ENCODE peak calls at places on chromosomes 1 and 21, in nine cellular contexts. X, I, E, S, U, M, H, J and A are unnamed samples.

GRCh38 chr1:31218705-31219104 is 21.0 kb downstream of the NKAIN1 start:
- DNase-seq in M (no peak), X (no peak), U (no peak), J (no peak), I (no peak), H (no peak), S (no peak), E (no peak), A (no peak)

GRCh38 chr1:19342894-19343616 is 30.9 kb downstream of the SLC66A1 start:
- DNase-seq in M (no peak), U (no peak), S (no peak), X (no peak), H (no peak), E (no peak), J (no peak), I (no peak), A (no peak)

GRCh38 chr1:86778510-86779218 is 74.3 kb downstream of the SH3GLB1 start:
- DNase-seq in H (no peak), I (no peak), J (no peak), X (peak; percentile 62), E (peak; percentile 27), M (no peak), S (no peak), U (no peak), A (no peak)

GRCh38 chr1:40064797-40065492 is 24.4 kb downstream of the CAP1 start:
- DNase-seq in S (peak; percentile 25), J (peak; percentile 65), U (no peak), E (no peak), H (no peak), M (no peak), X (no peak), I (peak; percentile 73), A (peak; percentile 64)

GRCh38 chr1:32769524-32770220 is 47.5 kb downstream of the YARS1 start:
- DNase-seq in H (no peak), J (no peak), M (peak; percentile 62), S (no peak), U (no peak), E (peak; percentile 88), X (peak; percentile 65), I (no peak), A (no peak)

GRCh38 chr1:247895976-247896375 is 589 bp downstream of the OR2W3 start:
- DNase-seq in M (no peak), H (no peak), X (no peak), E (no peak), I (no peak), J (no peak), U (no peak), S (no peak), A (no peak)

GRCh38 chr1:107795471-107795870 is 169.5 kb downstream of the VAV3 start:
- DNase-seq in J (no peak), U (no peak), I (no peak), S (no peak), E (no peak), M (no peak), X (no peak), H (no peak), A (no peak)

GRCh38 chr1:201775380-201775779 is 53.6 kb upstream of the IPO9 start:
- DNase-seq in M (no peak), J (no peak), E (no peak), S (no peak), H (no peak), I (no peak), U (no peak), X (no peak), A (no peak)

GRCh38 chr21:15415541-15416261 is 314.1 kb upstream of the USP25 start:
- DNase-seq in I (no peak), J (no peak), H (no peak), E (peak; percentile 43), U (peak; percentile 49), M (no peak), S (no peak), X (no peak), A (no peak)

GRCh38 chr1:50959303-50959912 is 659 bp downstream of the FAF1 start:
- DNase-seq in M (no peak), X (peak; percentile 42), U (peak; percentile 53), H (peak; percentile 49), I (peak; percentile 18), J (peak; percentile 24), E (peak; percentile 54), S (peak; percentile 35), A (peak; percentile 34)

GRCh38 chr1:240582953-240583352 is 29.0 kb downstream of the GREM2 start:
- DNase-seq in J (no peak), U (no peak), X (no peak), E (no peak), H (no peak), S (no peak), I (no peak), M (no peak), A (no peak)

DNA sequence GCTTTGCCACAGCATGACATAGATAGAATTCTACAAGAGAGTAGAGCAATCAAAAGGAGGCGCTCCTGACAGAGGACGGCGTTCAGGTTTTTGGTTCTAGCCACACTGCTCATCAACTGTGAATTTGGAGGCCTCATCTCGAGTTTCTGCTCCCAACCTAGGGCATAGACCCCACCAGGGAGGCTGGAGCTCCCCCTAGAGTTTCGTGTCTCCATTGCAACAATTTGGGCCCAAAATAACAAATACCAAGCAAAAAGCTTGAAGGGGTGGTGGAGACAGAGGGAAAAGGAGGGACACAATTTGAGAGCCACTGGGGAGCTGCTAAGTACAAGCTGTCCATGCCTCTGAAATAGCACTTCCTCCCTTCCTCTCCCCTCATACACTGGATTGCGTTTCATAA is 297.0 kb downstream of the GPATCH2 start:
- DNase-seq in S (peak; percentile 9), E (peak; percentile 79), I (peak; percentile 46), M (peak; percentile 3), J (peak; percentile 40), H (peak; percentile 84), X (peak; percentile 89), U (peak; percentile 7), A (peak; percentile 37)
- TF ChIP-seq CTCF in S (peak; percentile 35), E (peak; percentile 91), I (peak; percentile 63), M (peak; percentile 66), J (peak; percentile 43), H (peak; percentile 89), X (peak; percentile 98), U (peak; percentile 49), A (peak; percentile 76)

DNA sequence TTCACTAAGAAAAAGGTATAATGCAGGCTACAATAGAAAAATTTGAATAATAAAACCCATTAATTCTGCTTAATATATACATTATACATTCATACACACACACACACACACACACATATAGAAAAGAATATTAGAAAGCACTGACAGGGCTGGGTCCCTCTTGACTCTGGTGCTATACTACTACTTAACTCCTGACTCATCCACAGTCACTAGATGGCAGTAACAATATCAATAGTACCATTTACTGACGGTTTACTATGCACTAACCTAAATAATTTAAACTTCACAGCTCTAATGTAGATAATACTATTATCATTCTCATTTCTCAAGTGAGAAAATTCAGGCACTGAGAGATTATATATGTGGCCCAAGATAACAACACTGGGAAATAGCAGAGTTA is 87.5 kb downstream of the COP1 start:
- DNase-seq in J (peak; percentile 11), S (no peak), U (no peak), M (no peak), I (peak; percentile 24), E (peak; percentile 47), X (peak; percentile 33), H (peak; percentile 44), A (peak; percentile 19)
- TF ChIP-seq CTCF in J (peak; percentile 16), S (no peak), U (peak; percentile 37), M (no peak), I (peak; percentile 12), E (peak; percentile 36), X (peak; percentile 58), H (peak; percentile 59), A (no peak)

GRCh38 chr1:23200885-23201284 is 16.4 kb downstream of the HTR1D start:
- DNase-seq in J (no peak), I (no peak), M (no peak), E (no peak), S (no peak), X (no peak), U (no peak), H (no peak), A (no peak)

GRCh38 chr1:23196627-23197328 is 20.5 kb downstream of the HTR1D start:
- DNase-seq in E (peak; percentile 92), M (peak; percentile 84), H (peak; percentile 24), I (no peak), S (no peak), X (peak; percentile 96), U (no peak), J (no peak), A (no peak)

GRCh38 chr1:23202263-23202749 is 15.0 kb downstream of the HTR1D start:
- DNase-seq in M (no peak), S (no peak), J (no peak), X (peak; percentile 61), I (peak; percentile 55), H (no peak), E (peak; percentile 64), U (no peak), A (no peak)

GRCh38 chr1:23194119-23194984 is 22.9 kb downstream of the HTR1D start:
- DNase-seq in E (peak; percentile 66), J (no peak), U (no peak), S (no peak), X (peak; percentile 77), H (no peak), M (peak; percentile 46), I (no peak), A (no peak)

DNA sequence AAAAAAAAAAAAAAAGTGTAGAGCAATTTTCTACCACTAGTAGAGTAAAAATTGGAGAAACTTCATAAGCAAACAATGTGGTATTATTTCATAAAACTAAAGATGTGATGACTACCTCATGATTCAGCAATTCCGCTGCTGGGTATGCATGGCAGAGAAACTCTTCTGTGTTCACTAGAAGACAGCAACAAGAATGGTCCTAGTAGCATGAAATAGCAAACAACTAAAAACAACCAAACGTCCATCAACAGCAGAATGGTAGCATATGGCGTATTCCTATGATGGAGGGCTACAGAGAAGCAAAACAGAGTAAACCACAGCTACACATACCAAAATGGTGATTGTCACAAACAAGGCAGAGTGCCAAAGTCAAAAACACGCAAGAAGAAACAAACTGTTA is 18.9 kb downstream of the HTR1D start:
- DNase-seq in J (no peak), S (no peak), M (peak; percentile 42), U (no peak), X (peak; percentile 95), H (no peak), I (no peak), E (peak; percentile 85), A (no peak)
- TF ChIP-seq CTCF in J (no peak), S (no peak), M (no peak), U (no peak), X (no peak), H (no peak), I (no peak), E (no peak), A (no peak)

GRCh38 chr21:35207322-35207721 is 158.2 kb upstream of the RUNX1 start:
- DNase-seq in J (no peak), X (no peak), S (no peak), H (no peak), I (no peak), E (no peak), U (no peak), M (no peak), A (no peak)

GRCh38 chr21:35203093-35204021 is 154.3 kb upstream of the RUNX1 start:
- DNase-seq in S (no peak), U (no peak), M (no peak), X (peak; percentile 43), I (no peak), H (no peak), J (no peak), E (peak; percentile 54), A (no peak)

GRCh38 chr21:35204125-35204524 is 155.0 kb upstream of the RUNX1 start:
- DNase-seq in U (no peak), S (no peak), H (no peak), J (no peak), X (no peak), I (no peak), E (no peak), M (no peak), A (no peak)

GRCh38 chr21:35206141-35207125 is 157.3 kb upstream of the RUNX1 start:
- DNase-seq in M (peak; percentile 38), E (peak; percentile 51), J (peak; percentile 44), I (peak; percentile 29), S (peak; percentile 44), U (no peak), X (no peak), H (no peak), A (peak; percentile 53)

GRCh38 chr21:35204850-35205564 is 155.9 kb upstream of the RUNX1 start:
- DNase-seq in J (peak; percentile 29), S (peak; percentile 47), H (peak; percentile 40), I (no peak), U (peak; percentile 38), X (no peak), E (no peak), M (no peak), A (peak; percentile 37)
- TF ChIP-seq CTCF in J (no peak), S (no peak), H (peak; percentile 44), I (no peak), U (peak; percentile 25), X (no peak), E (no peak), M (no peak), A (no peak)